ENCODE peak calls at places on chromosomes 5 and 9, in six cellular contexts. One of them, this sample, is unnamed.

GRCh38 chr9:120445974-120446373 is 134.0 kb downstream of the CDK5RAP2 start:
- DNase-seq in A549: no peak
- DNase-seq in stimulated activated CD8-positive, alpha-beta memory T cell treated with anti-CD3 and anti-CD28 coated beads, Interleukin-12 subunit alpha, Interleukin-12 subunit beta, amount 100 ng/mL, for 4 hours: no peak
- DNase-seq in stromal cell of bone marrow: no peak
- DNase-seq in T-helper 2 cell treated with Interferon-gamma antibody and Interleukin-4, amounts not matched to agents 5 μg/mL and 100 μg/mL, for 36 hours: no peak
- DNase-seq in ACHN: no peak
- DNase-seq in this sample: no peak

GRCh38 chr5:179415291-179416060 is 70.2 kb upstream of the ADAMTS2 start:
- DNase-seq in A549: no peak
- DNase-seq in T-helper 2 cell treated with Interferon-gamma antibody and Interleukin-4, amounts not matched to agents 5 μg/mL and 100 μg/mL, for 36 hours: no peak
- DNase-seq in stimulated activated CD8-positive, alpha-beta memory T cell treated with anti-CD3 and anti-CD28 coated beads, Interleukin-12 subunit alpha, Interleukin-12 subunit beta, amount 100 ng/mL, for 4 hours: no peak
- DNase-seq in stromal cell of bone marrow: no peak
- DNase-seq in ACHN: no peak
- DNase-seq in this sample: no peak

GRCh38 chr9:34809504-34810186 is 99.7 kb upstream of the CCL21 start:
- DNase-seq in stromal cell of bone marrow: no peak
- DNase-seq in A549: no peak
- DNase-seq in ACHN: no peak
- DNase-seq in T-helper 2 cell treated with Interferon-gamma antibody and Interleukin-4, amounts not matched to agents 5 μg/mL and 100 μg/mL, for 36 hours: no peak
- DNase-seq in stimulated activated CD8-positive, alpha-beta memory T cell treated with anti-CD3 and anti-CD28 coated beads, Interleukin-12 subunit alpha, Interleukin-12 subunit beta, amount 100 ng/mL, for 4 hours: no peak
- DNase-seq in this sample: no peak

GRCh38 chr9:2749485-2749884 is 32.2 kb downstream of the KCNV2 start:
- DNase-seq in stimulated activated CD8-positive, alpha-beta memory T cell treated with anti-CD3 and anti-CD28 coated beads, Interleukin-12 subunit alpha, Interleukin-12 subunit beta, amount 100 ng/mL, for 4 hours: no peak
- DNase-seq in T-helper 2 cell treated with Interferon-gamma antibody and Interleukin-4, amounts not matched to agents 5 μg/mL and 100 μg/mL, for 36 hours: no peak
- DNase-seq in ACHN: no peak
- DNase-seq in A549: no peak
- DNase-seq in stromal cell of bone marrow: no peak
- DNase-seq in this sample: no peak

GRCh38 chr5:179294131-179294780 is 51.0 kb downstream of the ADAMTS2 start:
- DNase-seq in A549: no peak
- DNase-seq in stimulated activated CD8-positive, alpha-beta memory T cell treated with anti-CD3 and anti-CD28 coated beads, Interleukin-12 subunit alpha, Interleukin-12 subunit beta, amount 100 ng/mL, for 4 hours: no peak
- DNase-seq in stromal cell of bone marrow: no peak
- DNase-seq in ACHN: no peak
- DNase-seq in T-helper 2 cell treated with Interferon-gamma antibody and Interleukin-4, amounts not matched to agents 5 μg/mL and 100 μg/mL, for 36 hours: no peak
- DNase-seq in this sample: no peak

GRCh38 chr5:115098041-115098702 is 71.5 kb downstream of the TRIM36 start:
- DNase-seq in T-helper 2 cell treated with Interferon-gamma antibody and Interleukin-4, amounts not matched to agents 5 μg/mL and 100 μg/mL, for 36 hours: peak; percentile 4
- DNase-seq in stimulated activated CD8-positive, alpha-beta memory T cell treated with anti-CD3 and anti-CD28 coated beads, Interleukin-12 subunit alpha, Interleukin-12 subunit beta, amount 100 ng/mL, for 4 hours: no peak
- DNase-seq in ACHN: peak; percentile 49
- DNase-seq in stromal cell of bone marrow: peak; percentile 25
- DNase-seq in A549: peak; percentile 44
- DNase-seq in this sample: peak; percentile 44

GRCh38 chr5:39121315-39121714 is 47.1 kb upstream of the RICTOR start:
- DNase-seq in stimulated activated CD8-positive, alpha-beta memory T cell treated with anti-CD3 and anti-CD28 coated beads, Interleukin-12 subunit alpha, Interleukin-12 subunit beta, amount 100 ng/mL, for 4 hours: no peak
- DNase-seq in stromal cell of bone marrow: no peak
- DNase-seq in ACHN: no peak
- DNase-seq in A549: no peak
- DNase-seq in T-helper 2 cell treated with Interferon-gamma antibody and Interleukin-4, amounts not matched to agents 5 μg/mL and 100 μg/mL, for 36 hours: no peak
- DNase-seq in this sample: no peak

GRCh38 chr9:128845186-128845931 is 15.8 kb upstream of the SPOUT1 start:
- DNase-seq in stimulated activated CD8-positive, alpha-beta memory T cell treated with anti-CD3 and anti-CD28 coated beads, Interleukin-12 subunit alpha, Interleukin-12 subunit beta, amount 100 ng/mL, for 4 hours: no peak
- DNase-seq in A549: no peak
- DNase-seq in ACHN: no peak
- DNase-seq in stromal cell of bone marrow: no peak
- DNase-seq in T-helper 2 cell treated with Interferon-gamma antibody and Interleukin-4, amounts not matched to agents 5 μg/mL and 100 μg/mL, for 36 hours: no peak
- DNase-seq in this sample: no peak

GRCh38 chr5:59807806-59808205 is 85.7 kb downstream of the PDE4D start:
- DNase-seq in stromal cell of bone marrow: no peak
- DNase-seq in A549: no peak
- DNase-seq in ACHN: no peak
- DNase-seq in stimulated activated CD8-positive, alpha-beta memory T cell treated with anti-CD3 and anti-CD28 coated beads, Interleukin-12 subunit alpha, Interleukin-12 subunit beta, amount 100 ng/mL, for 4 hours: no peak
- DNase-seq in T-helper 2 cell treated with Interferon-gamma antibody and Interleukin-4, amounts not matched to agents 5 μg/mL and 100 μg/mL, for 36 hours: no peak
- DNase-seq in this sample: no peak

GRCh38 chr5:39148983-39149534 is 70.3 kb downstream of the FYB1 start:
- DNase-seq in A549: no peak
- DNase-seq in T-helper 2 cell treated with Interferon-gamma antibody and Interleukin-4, amounts not matched to agents 5 μg/mL and 100 μg/mL, for 36 hours: no peak
- DNase-seq in ACHN: peak; percentile 15
- DNase-seq in stimulated activated CD8-positive, alpha-beta memory T cell treated with anti-CD3 and anti-CD28 coated beads, Interleukin-12 subunit alpha, Interleukin-12 subunit beta, amount 100 ng/mL, for 4 hours: no peak
- DNase-seq in stromal cell of bone marrow: no peak
- DNase-seq in this sample: no peak

GRCh38 chr9:119933191-119933590 is 564.0 kb upstream of the BRINP1 start:
- DNase-seq in stimulated activated CD8-positive, alpha-beta memory T cell treated with anti-CD3 and anti-CD28 coated beads, Interleukin-12 subunit alpha, Interleukin-12 subunit beta, amount 100 ng/mL, for 4 hours: no peak
- DNase-seq in stromal cell of bone marrow: no peak
- DNase-seq in T-helper 2 cell treated with Interferon-gamma antibody and Interleukin-4, amounts not matched to agents 5 μg/mL and 100 μg/mL, for 36 hours: no peak
- DNase-seq in ACHN: no peak
- DNase-seq in A549: no peak
- DNase-seq in this sample: no peak

GRCh38 chr9:76034049-76034448 is 143.6 kb downstream of the PCSK5 start:
- DNase-seq in A549: no peak
- DNase-seq in stromal cell of bone marrow: no peak
- DNase-seq in stimulated activated CD8-positive, alpha-beta memory T cell treated with anti-CD3 and anti-CD28 coated beads, Interleukin-12 subunit alpha, Interleukin-12 subunit beta, amount 100 ng/mL, for 4 hours: no peak
- DNase-seq in T-helper 2 cell treated with Interferon-gamma antibody and Interleukin-4, amounts not matched to agents 5 μg/mL and 100 μg/mL, for 36 hours: no peak
- DNase-seq in ACHN: no peak
- DNase-seq in this sample: no peak

GRCh38 chr9:99966001-99966400 is 59.5 kb downstream of the STX17 start:
- DNase-seq in stimulated activated CD8-positive, alpha-beta memory T cell treated with anti-CD3 and anti-CD28 coated beads, Interleukin-12 subunit alpha, Interleukin-12 subunit beta, amount 100 ng/mL, for 4 hours: no peak
- DNase-seq in stromal cell of bone marrow: no peak
- DNase-seq in ACHN: no peak
- DNase-seq in T-helper 2 cell treated with Interferon-gamma antibody and Interleukin-4, amounts not matched to agents 5 μg/mL and 100 μg/mL, for 36 hours: no peak
- DNase-seq in A549: no peak
- DNase-seq in this sample: no peak

GRCh38 chr9:69176446-69177135 is 2.5 kb downstream of the TJP2 start:
- DNase-seq in A549: no peak
- DNase-seq in ACHN: no peak
- DNase-seq in stimulated activated CD8-positive, alpha-beta memory T cell treated with anti-CD3 and anti-CD28 coated beads, Interleukin-12 subunit alpha, Interleukin-12 subunit beta, amount 100 ng/mL, for 4 hours: no peak
- DNase-seq in T-helper 2 cell treated with Interferon-gamma antibody and Interleukin-4, amounts not matched to agents 5 μg/mL and 100 μg/mL, for 36 hours: no peak
- DNase-seq in stromal cell of bone marrow: no peak
- DNase-seq in this sample: no peak

GRCh38 chr5:132417010-132417439 is 47.5 kb downstream of the SLC22A5 start:
- DNase-seq in stimulated activated CD8-positive, alpha-beta memory T cell treated with anti-CD3 and anti-CD28 coated beads, Interleukin-12 subunit alpha, Interleukin-12 subunit beta, amount 100 ng/mL, for 4 hours: no peak
- DNase-seq in ACHN: no peak
- DNase-seq in A549: no peak
- DNase-seq in T-helper 2 cell treated with Interferon-gamma antibody and Interleukin-4, amounts not matched to agents 5 μg/mL and 100 μg/mL, for 36 hours: no peak
- DNase-seq in stromal cell of bone marrow: no peak
- DNase-seq in this sample: no peak

GRCh38 chr9:131530930-131531832 is at the start of gene UCK1:
- DNase-seq in stimulated activated CD8-positive, alpha-beta memory T cell treated with anti-CD3 and anti-CD28 coated beads, Interleukin-12 subunit alpha, Interleukin-12 subunit beta, amount 100 ng/mL, for 4 hours: peak; percentile 51
- DNase-seq in T-helper 2 cell treated with Interferon-gamma antibody and Interleukin-4, amounts not matched to agents 5 μg/mL and 100 μg/mL, for 36 hours: peak; percentile 73
- DNase-seq in stromal cell of bone marrow: peak; percentile 62
- DNase-seq in ACHN: peak; percentile 67
- DNase-seq in A549: peak; percentile 90
- DNase-seq in this sample: peak; percentile 54

GRCh38 chr5:146919304-146919703 is 40.7 kb upstream of the PPP2R2B start:
- DNase-seq in ACHN: no peak
- DNase-seq in T-helper 2 cell treated with Interferon-gamma antibody and Interleukin-4, amounts not matched to agents 5 μg/mL and 100 μg/mL, for 36 hours: no peak
- DNase-seq in stromal cell of bone marrow: no peak
- DNase-seq in A549: no peak
- DNase-seq in stimulated activated CD8-positive, alpha-beta memory T cell treated with anti-CD3 and anti-CD28 coated beads, Interleukin-12 subunit alpha, Interleukin-12 subunit beta, amount 100 ng/mL, for 4 hours: no peak
- DNase-seq in this sample: no peak

GRCh38 chr5:12316812-12317211 is 412.6 kb upstream of the CTNND2 start:
- DNase-seq in T-helper 2 cell treated with Interferon-gamma antibody and Interleukin-4, amounts not matched to agents 5 μg/mL and 100 μg/mL, for 36 hours: no peak
- DNase-seq in A549: no peak
- DNase-seq in stimulated activated CD8-positive, alpha-beta memory T cell treated with anti-CD3 and anti-CD28 coated beads, Interleukin-12 subunit alpha, Interleukin-12 subunit beta, amount 100 ng/mL, for 4 hours: no peak
- DNase-seq in stromal cell of bone marrow: no peak
- DNase-seq in ACHN: no peak
- DNase-seq in this sample: no peak

GRCh38 chr9:98520221-98520920 is 188.4 kb downstream of the GABBR2 start:
- DNase-seq in stimulated activated CD8-positive, alpha-beta memory T cell treated with anti-CD3 and anti-CD28 coated beads, Interleukin-12 subunit alpha, Interleukin-12 subunit beta, amount 100 ng/mL, for 4 hours: no peak
- DNase-seq in A549: no peak
- DNase-seq in T-helper 2 cell treated with Interferon-gamma antibody and Interleukin-4, amounts not matched to agents 5 μg/mL and 100 μg/mL, for 36 hours: no peak
- DNase-seq in stromal cell of bone marrow: no peak
- DNase-seq in ACHN: no peak
- DNase-seq in this sample: no peak

GRCh38 chr5:10695759-10696543 is 65.1 kb downstream of the DAP start:
- DNase-seq in stromal cell of bone marrow: no peak
- DNase-seq in T-helper 2 cell treated with Interferon-gamma antibody and Interleukin-4, amounts not matched to agents 5 μg/mL and 100 μg/mL, for 36 hours: no peak
- DNase-seq in stimulated activated CD8-positive, alpha-beta memory T cell treated with anti-CD3 and anti-CD28 coated beads, Interleukin-12 subunit alpha, Interleukin-12 subunit beta, amount 100 ng/mL, for 4 hours: no peak
- DNase-seq in ACHN: no peak
- DNase-seq in A549: no peak
- DNase-seq in this sample: no peak

GRCh38 chr9:113446323-113446740 is 17.2 kb upstream of the RGS3 start:
- DNase-seq in A549: peak; percentile 77
- DNase-seq in T-helper 2 cell treated with Interferon-gamma antibody and Interleukin-4, amounts not matched to agents 5 μg/mL and 100 μg/mL, for 36 hours: no peak
- DNase-seq in ACHN: peak; percentile 59
- DNase-seq in stimulated activated CD8-positive, alpha-beta memory T cell treated with anti-CD3 and anti-CD28 coated beads, Interleukin-12 subunit alpha, Interleukin-12 subunit beta, amount 100 ng/mL, for 4 hours: no peak
- DNase-seq in stromal cell of bone marrow: peak; percentile 37
- DNase-seq in this sample: peak; percentile 35